ENCODE peak calls at places on chromosome 2, in eight cellular contexts. C, Q, T, V, O, M, U and Y are unnamed samples.

GRCh38 chr2:224263571-224264043 is 138.3 kb downstream of the FAM124B start:
- DNase-seq in C (no peak), Q (no peak), T (peak; percentile 42), V (no peak), O (no peak), M (peak; percentile 69), U (no peak), Y (no peak)

GRCh38 chr2:203805485-203805838 is 62.1 kb upstream of the CTLA4 start:
- DNase-seq in C (no peak), Q (no peak), T (no peak), V (no peak), O (no peak), M (peak; percentile 28), U (no peak), Y (no peak)

GRCh38 chr2:219125225-219125885 is 35.3 kb downstream of the NHEJ1 start:
- DNase-seq in C (no peak), Q (peak; percentile 90), T (peak; percentile 99), V (no peak), O (no peak), M (peak; percentile 93), U (no peak), Y (no peak)

GRCh38 chr2:65177754-65178442 is 48.0 kb upstream of the RAB1A start:
- DNase-seq in C (no peak), Q (peak; percentile 25), T (no peak), V (no peak), O (no peak), M (no peak), U (no peak), Y (no peak)

GRCh38 chr2:168976034-168976654 is 55.0 kb downstream of the ABCB11 start:
- DNase-seq in C (no peak), Q (no peak), T (no peak), V (no peak), O (no peak), M (no peak), U (no peak), Y (no peak)

GRCh38 chr2:161353543-161353942 is 45.3 kb downstream of the PSMD14 start:
- DNase-seq in C (no peak), Q (no peak), T (no peak), V (no peak), O (no peak), M (no peak), U (no peak), Y (no peak)

GRCh38 chr2:84792856-84793522 is 87.9 kb downstream of the TRABD2A start:
- DNase-seq in C (no peak), Q (no peak), T (peak; percentile 55), V (no peak), O (no peak), M (no peak), U (no peak), Y (no peak)

GRCh38 chr2:182827182-182827879 is 39.1 kb downstream of the FRZB start:
- DNase-seq in C (no peak), Q (no peak), T (peak; percentile 12), V (no peak), O (no peak), M (no peak), U (no peak), Y (no peak)

GRCh38 chr2:167386694-167387093 is 498.4 kb downstream of the XIRP2 start:
- DNase-seq in C (no peak), Q (no peak), T (no peak), V (no peak), O (no peak), M (no peak), U (no peak), Y (no peak)

GRCh38 chr2:1656961-1657841 is 87.1 kb downstream of the PXDN start:
- DNase-seq in C (no peak), Q (no peak), T (no peak), V (peak; percentile 68), O (no peak), M (no peak), U (no peak), Y (peak; percentile 74)

GRCh38 chr2:47402805-47403691 is at the start of gene MSH2:
- DNase-seq in C (peak; percentile 86), Q (peak; percentile 92), T (peak; percentile 90), V (peak; percentile 99), O (peak; percentile 98), M (peak; percentile 97), U (peak; percentile 98), Y (peak; percentile 96)

DNA sequence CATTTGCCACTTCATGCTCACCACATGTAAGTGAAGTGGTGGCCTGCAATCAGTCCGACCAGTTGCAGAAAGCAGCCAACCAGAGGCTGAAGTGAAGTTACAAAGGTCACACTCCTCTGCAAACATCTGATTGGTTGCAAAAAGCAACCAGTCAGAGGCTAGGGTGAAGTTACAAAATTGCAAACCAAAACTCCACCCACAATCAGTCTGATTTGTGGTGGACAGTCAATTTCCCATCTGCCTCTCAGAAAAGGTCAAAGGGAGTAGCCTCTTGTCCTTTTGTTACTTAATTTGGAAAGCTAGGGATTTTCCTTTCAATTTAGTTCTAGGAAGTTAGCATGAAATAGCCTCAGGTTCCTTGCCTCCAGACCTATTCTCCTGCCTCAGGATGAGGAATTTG is 185.0 kb downstream of the UXS1 start:
- DNase-seq in C (no peak), Q (no peak), T (no peak), V (no peak), O (no peak), M (no peak), U (no peak), Y (no peak)
- H3K9me3 ChIP-seq in C (no peaks in the 10 kb centered on the region), Q (peaks cover 7% of the 10 kb centered on the region), T (no peaks in the 10 kb centered on the region), V (no peaks in the 10 kb centered on the region), O (peaks cover 10% of the 10 kb centered on the region), M (no peaks in the 10 kb centered on the region), U (peaks cover 18% of the 10 kb centered on the region), Y (no peaks in the 10 kb centered on the region)

DNA sequence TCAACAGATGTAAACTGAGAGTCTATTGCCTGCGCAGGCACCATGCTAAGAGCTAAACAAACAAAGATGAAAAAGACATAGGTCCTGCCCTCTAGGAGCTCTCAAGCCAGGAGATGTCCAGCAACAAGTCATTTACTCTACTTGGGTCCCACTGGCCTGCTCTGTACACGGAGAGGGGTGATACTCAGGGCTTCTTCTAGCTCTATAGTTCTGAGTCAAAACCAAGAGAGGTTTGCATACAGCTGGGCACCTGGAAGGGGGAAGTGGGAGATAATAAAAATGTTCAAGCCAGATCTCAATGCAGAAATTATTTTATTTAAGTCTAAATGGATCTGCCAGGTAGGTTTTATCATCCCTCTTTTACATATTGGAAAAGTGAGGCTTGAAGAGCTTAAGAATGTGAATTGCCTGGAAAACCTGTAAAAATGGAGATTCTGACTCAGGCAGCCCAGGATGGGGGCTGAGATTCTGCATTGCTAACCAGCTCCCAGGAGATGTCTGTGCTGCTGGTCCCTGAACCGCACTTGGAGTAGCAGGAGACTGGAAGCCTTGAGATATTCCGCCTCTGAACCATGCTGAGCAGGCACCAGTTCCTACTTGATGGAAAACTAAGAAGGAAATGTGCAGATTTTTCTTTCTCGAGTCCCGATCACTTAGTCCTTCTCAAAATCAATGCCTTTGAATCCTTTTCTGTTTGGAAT is 201.1 kb downstream of the PRKCE start:
- DNase-seq in C (no peak), Q (no peak), T (no peak), V (no peak), O (peak; percentile 20), M (peak; percentile 11), U (no peak), Y (no peak)
- H3K79me2 ChIP-seq in C (no peaks in the 10 kb centered on the region), Q (no peaks in the 10 kb centered on the region), T (no peaks in the 10 kb centered on the region), V (no peaks in the 10 kb centered on the region), O (no peaks in the 10 kb centered on the region), M (peaks cover 27% of the 10 kb centered on the region), U (no peaks in the 10 kb centered on the region), Y (no peaks in the 10 kb centered on the region)

GRCh38 chr2:240306185-240306584 is 129.3 kb upstream of the GPC1 start:
- DNase-seq in C (no peak), Q (no peak), T (no peak), V (no peak), O (no peak), M (no peak), U (no peak), Y (no peak)

GRCh38 chr2:240310645-240311044 is 124.8 kb upstream of the GPC1 start:
- DNase-seq in C (no peak), Q (no peak), T (no peak), V (peak; percentile 17), O (no peak), M (no peak), U (no peak), Y (no peak)

GRCh38 chr2:240309214-240309613 is 126.2 kb upstream of the GPC1 start:
- DNase-seq in C (no peak), Q (no peak), T (no peak), V (peak; percentile 15), O (no peak), M (no peak), U (no peak), Y (no peak)

GRCh38 chr2:240308111-240308651 is 127.3 kb upstream of the GPC1 start:
- DNase-seq in C (no peak), Q (no peak), T (no peak), V (peak; percentile 22), O (no peak), M (no peak), U (no peak), Y (no peak)

GRCh38 chr2:240310201-240310600 is 125.3 kb upstream of the GPC1 start:
- DNase-seq in C (no peak), Q (no peak), T (no peak), V (no peak), O (no peak), M (no peak), U (no peak), Y (no peak)
- H3K9me3 ChIP-seq in C (no peaks in the 10 kb centered on the region), Q (no peaks in the 10 kb centered on the region), T (no peaks in the 10 kb centered on the region), V (no peaks in the 10 kb centered on the region), O (no peaks in the 10 kb centered on the region), M (no peaks in the 10 kb centered on the region), U (no peaks in the 10 kb centered on the region), Y (no peaks in the 10 kb centered on the region)

DNA sequence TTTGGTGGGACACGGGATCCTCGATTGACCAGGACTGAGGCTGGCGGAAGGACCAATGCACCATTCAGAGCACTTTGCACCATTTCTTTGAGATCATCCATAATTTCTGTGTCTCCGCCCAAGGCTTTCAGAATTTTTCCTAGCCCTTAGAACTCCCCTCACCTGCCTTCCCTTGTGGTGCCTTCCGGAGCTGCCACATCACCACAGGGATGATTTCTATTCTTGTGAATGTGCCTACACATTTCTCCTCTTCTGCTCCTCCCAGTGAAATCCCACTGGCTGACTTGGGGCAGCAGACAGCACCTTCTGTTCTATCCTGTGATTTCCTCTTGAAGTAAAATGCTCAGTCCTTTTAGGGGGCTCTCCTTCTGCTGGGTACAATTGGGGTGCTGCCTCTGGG is 11.2 kb downstream of the ACOXL start:
- DNase-seq in C (no peak), Q (no peak), T (no peak), V (no peak), O (no peak), M (no peak), U (no peak), Y (no peak)
- H3K79me2 ChIP-seq in C (no peaks in the 10 kb centered on the region), Q (no peaks in the 10 kb centered on the region), T (no peaks in the 10 kb centered on the region), V (peaks cover 5% of the 10 kb centered on the region), O (no peaks in the 10 kb centered on the region), M (no peaks in the 10 kb centered on the region), U (no peaks in the 10 kb centered on the region), Y (peaks cover 79% of the 10 kb centered on the region)

GRCh38 chr2:144495227-144495933 is 24.5 kb downstream of the ZEB2 start:
- DNase-seq in C (no peak), Q (no peak), T (no peak), V (no peak), O (no peak), M (peak; percentile 40), U (no peak), Y (no peak)
- H3K9me3 ChIP-seq in C (no peaks in the 10 kb centered on the region), Q (no peaks in the 10 kb centered on the region), T (no peaks in the 10 kb centered on the region), V (no peaks in the 10 kb centered on the region), O (no peaks in the 10 kb centered on the region), M (no peaks in the 10 kb centered on the region), U (no peaks in the 10 kb centered on the region), Y (no peaks in the 10 kb centered on the region)